ENCODE peak calls at places on chromosomes 16 and 17, in ten cellular contexts. B is left ventricle myocardium inferior, O is AG04450, M is AG10803, A is cardiac fibroblast, H is stomach, F is fibroblast of lung, Y is lower lobe of right lung, K is PC-3, N is prostate gland. X is an unnamed sample.

GRCh38 chr17:49722066-49722465 is 14.3 kb upstream of the SLC35B1 start:
- DNase-seq in B (no peak), O (no peak), M (no peak), A (no peak), H (no peak), F (no peak), Y (no peak), K (no peak), N (no peak), X (no peak)

GRCh38 chr17:2814499-2815341 is 18.5 kb downstream of the RAP1GAP2 start:
- DNase-seq in B (no peak), O (no peak), M (no peak), A (no peak), H (no peak), F (peak; percentile 11), Y (peak; percentile 72), K (peak; percentile 44), N (no peak), X (no peak)

GRCh38 chr17:71084219-71084618 is 914.9 kb downstream of the KCNJ2 start:
- DNase-seq in B (no peak), O (no peak), M (peak; percentile 16), A (peak; percentile 74), H (peak; percentile 42), F (no peak), Y (peak; percentile 30), K (peak; percentile 77), N (peak; percentile 9), X (peak; percentile 36)

GRCh38 chr16:85757341-85757822 is 6.5 kb upstream of the C16orf74 start:
- DNase-seq in B (no peak), O (peak; percentile 67), M (peak; percentile 65), A (peak; percentile 59), H (no peak), F (peak; percentile 89), Y (no peak), K (peak; percentile 64), N (no peak), X (peak; percentile 52)

GRCh38 chr17:56756536-56756935 is 77.2 kb downstream of the C17orf67 start:
- DNase-seq in B (no peak), O (peak; percentile 85), M (peak; percentile 96), A (peak; percentile 92), H (no peak), F (peak; percentile 98), Y (no peak), K (peak; percentile 75), N (no peak), X (peak; percentile 84)

GRCh38 chr16:68492501-68493411 is 44.4 kb upstream of the SMPD3 start:
- DNase-seq in B (no peak), O (no peak), M (no peak), A (no peak), H (peak; percentile 94), F (no peak), Y (no peak), K (no peak), N (no peak), X (no peak)

GRCh38 chr17:82876602-82877391 is 37.0 kb upstream of the ZNF750 start:
- DNase-seq in B (peak; percentile 78), O (peak; percentile 65), M (peak; percentile 83), A (peak; percentile 58), H (peak; percentile 86), F (peak; percentile 70), Y (peak; percentile 90), K (peak; percentile 55), N (peak; percentile 84), X (peak; percentile 83)

GRCh38 chr16:56667581-56668571 is at the start of gene MT1G:
- DNase-seq in B (peak; percentile 48), O (no peak), M (no peak), A (peak; percentile 32), H (peak; percentile 87), F (peak; percentile 15), Y (peak; percentile 59), K (no peak), N (peak; percentile 33), X (no peak)

GRCh38 chr17:80910043-80910442 is 81.6 kb upstream of the CHMP6 start:
- DNase-seq in B (no peak), O (no peak), M (no peak), A (no peak), H (no peak), F (no peak), Y (no peak), K (no peak), N (no peak), X (no peak)

GRCh38 chr17:80917716-80918560 is 73.7 kb upstream of the CHMP6 start:
- DNase-seq in B (no peak), O (no peak), M (no peak), A (no peak), H (no peak), F (no peak), Y (no peak), K (no peak), N (no peak), X (no peak)

GRCh38 chr17:80912451-80912850 is 79.2 kb upstream of the CHMP6 start:
- DNase-seq in B (no peak), O (no peak), M (no peak), A (no peak), H (no peak), F (no peak), Y (no peak), K (no peak), N (no peak), X (no peak)

GRCh38 chr17:80916246-80916645 is 75.4 kb upstream of the CHMP6 start:
- DNase-seq in B (no peak), O (no peak), M (no peak), A (no peak), H (no peak), F (no peak), Y (no peak), K (no peak), N (no peak), X (no peak)

DNA sequence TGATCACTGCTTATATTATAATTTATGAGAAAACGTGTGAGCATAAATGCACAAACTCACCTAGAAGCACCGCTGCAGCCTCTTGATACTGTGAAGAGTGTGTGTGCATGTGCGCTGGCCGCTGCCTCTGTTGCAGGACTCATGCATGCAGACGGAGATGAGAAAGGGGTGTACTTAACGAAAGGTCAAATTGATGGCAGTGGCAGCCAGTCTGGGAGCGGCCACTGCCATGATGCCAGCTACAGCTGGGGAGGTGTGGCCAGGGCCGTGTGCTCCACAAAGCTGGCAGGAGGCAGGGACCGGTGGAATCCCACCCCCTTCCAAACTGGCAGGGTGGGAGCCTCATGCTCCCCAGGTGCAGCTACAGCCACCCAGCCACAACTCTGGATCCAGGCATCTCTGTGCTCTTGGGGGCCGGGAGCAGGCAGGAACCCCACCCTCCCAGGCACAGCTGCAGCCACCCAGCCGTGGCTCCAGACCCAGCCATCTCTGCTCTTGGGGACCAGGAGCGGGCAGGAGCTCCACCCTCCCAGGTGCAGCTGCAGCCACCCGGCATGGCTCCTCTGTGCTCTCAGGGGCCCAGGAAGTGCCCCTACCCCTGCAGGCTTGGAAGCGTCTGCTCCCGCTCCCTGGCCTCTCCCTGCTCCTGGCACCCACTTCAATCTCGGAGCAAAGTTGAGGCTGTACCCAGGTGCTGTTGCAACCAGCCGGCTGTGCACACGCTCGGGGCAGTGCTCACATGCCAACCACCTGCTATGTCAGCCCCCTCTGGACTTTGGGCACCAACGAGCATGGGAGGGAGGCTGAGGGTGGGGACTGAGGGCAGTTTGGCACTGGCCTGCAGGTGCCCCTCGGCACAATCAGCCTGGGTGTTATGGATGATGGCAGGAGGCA is 77.5 kb upstream of the CHMP6 start:
- DNase-seq in B (no peak), O (no peak), M (no peak), A (no peak), H (no peak), F (no peak), Y (no peak), K (no peak), N (no peak), X (no peak)
- TF ChIP-seq CTCF in B (no peak), O (no peak), M (no peak), A (no peak), H (no peak), F (no peak), Y (no peak), K (no peak), N (no peak), X (no peak)

GRCh38 chr17:55540414-55541091 is 29.3 kb upstream of the SMIM36 start:
- DNase-seq in B (no peak), O (no peak), M (peak; percentile 29), A (peak; percentile 79), H (no peak), F (peak; percentile 81), Y (no peak), K (peak; percentile 89), N (no peak), X (peak; percentile 9)

GRCh38 chr17:55533611-55534010 is 22.4 kb upstream of the SMIM36 start:
- DNase-seq in B (no peak), O (no peak), M (no peak), A (no peak), H (no peak), F (peak; percentile 52), Y (no peak), K (no peak), N (no peak), X (no peak)

GRCh38 chr17:55532670-55533069 is 21.4 kb upstream of the SMIM36 start:
- DNase-seq in B (no peak), O (no peak), M (no peak), A (no peak), H (no peak), F (peak; percentile 14), Y (no peak), K (no peak), N (no peak), X (no peak)

GRCh38 chr17:55531053-55531728 is 19.9 kb upstream of the SMIM36 start:
- DNase-seq in B (no peak), O (no peak), M (no peak), A (no peak), H (no peak), F (no peak), Y (no peak), K (no peak), N (no peak), X (no peak)

DNA sequence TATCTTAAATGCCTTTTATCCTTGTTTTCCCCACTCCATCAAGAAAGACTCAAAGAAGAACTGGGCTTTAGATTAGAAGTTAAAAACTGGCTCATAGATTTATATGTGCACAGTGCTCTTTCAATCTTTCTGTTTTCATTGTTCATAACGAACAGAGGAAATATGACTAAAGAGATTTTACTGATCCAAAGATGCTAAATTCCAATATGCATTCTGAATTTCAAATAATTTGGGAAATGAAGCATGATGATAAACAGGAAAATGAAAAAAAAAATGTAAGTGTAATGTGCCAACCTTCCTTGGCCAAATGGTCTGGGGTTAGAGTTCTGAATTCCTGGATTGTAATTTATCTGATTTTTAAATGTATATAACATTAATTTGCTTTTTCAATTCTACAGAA is 25.0 kb upstream of the SMIM36 start:
- DNase-seq in B (no peak), O (no peak), M (no peak), A (no peak), H (no peak), F (no peak), Y (no peak), K (no peak), N (no peak), X (no peak)
- H3K4me3 ChIP-seq in B (no peak overlapping the region), O (no peak overlapping the region), M (no peak overlapping the region), A (no peak overlapping the region), H (no peak overlapping the region), F (no peak overlapping the region), Y (no peak overlapping the region), K (no peak overlapping the region), N (no peak overlapping the region), X (no peak overlapping the region)

GRCh38 chr16:58678716-58679115 is 5.9 kb downstream of the SLC38A7 start:
- DNase-seq in B (peak; percentile 37), O (no peak), M (peak; percentile 50), A (peak; percentile 42), H (no peak), F (no peak), Y (no peak), K (peak; percentile 44), N (peak; percentile 66), X (no peak)
- TF ChIP-seq CTCF in B (peak; percentile 57), O (no peak), M (no peak), A (peak; percentile 16), H (no peak), F (peak; percentile 22), Y (no peak), K (peak; percentile 51), N (no peak), X (no peak)

DNA sequence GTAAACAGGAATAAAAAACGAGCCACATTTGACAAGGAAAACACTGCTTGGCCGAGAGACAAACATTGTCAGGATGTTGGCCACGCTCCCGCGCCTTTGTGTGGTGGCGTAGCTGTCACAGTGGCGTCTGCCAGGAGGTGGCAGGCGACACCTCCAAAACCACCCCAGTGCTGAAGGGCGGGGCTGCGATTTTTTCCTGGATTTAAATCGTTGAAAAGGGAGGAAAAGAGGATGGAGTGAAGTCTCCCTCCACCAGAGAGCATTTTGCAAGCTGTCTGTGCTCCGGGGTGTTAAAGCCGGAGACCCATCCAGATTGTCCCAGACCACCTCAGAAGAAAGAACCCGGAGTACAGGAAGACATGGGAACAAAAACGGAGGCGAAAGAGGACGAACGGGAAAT is 12.7 kb downstream of the MRM3 start:
- DNase-seq in B (peak; percentile 87), O (peak; percentile 6), M (peak; percentile 79), A (peak; percentile 75), H (peak; percentile 92), F (peak; percentile 60), Y (peak; percentile 81), K (peak; percentile 80), N (peak; percentile 89), X (peak; percentile 81)
- H3K4me3 ChIP-seq in B (peak overlapping the region; percentile 59), O (no peak overlapping the region), M (peak overlapping the region; percentile 25), A (peak overlapping the region; percentile 34), H (peak overlapping the region; percentile 21), F (peak overlapping the region; percentile 22), Y (peak overlapping the region; percentile 29), K (peak overlapping the region; percentile 51), N (no peak overlapping the region), X (no peak overlapping the region)

X was measured in fibroblast of villous mesenchyme.